ENCODE peak calls at places on chromosomes 2 and 18, in nine cellular contexts. A, P, T, U, Y, V, O, Q and M are unnamed samples. For H3K4me1 and H3K9me3, the result is how much of the 10 kb centered on the place peaks cover.

GRCh38 chr18:24560511-24560981 is 100.1 kb downstream of the HRH4 start:
- DNase-seq in A (no peak), V (peak), U (no peak), Q (no peak), T (no peak), P (peak), Y (no peak), O (no peak), M (no peak)

GRCh38 chr2:130877258-130877657 is 40.5 kb downstream of the ARHGEF4 start:
- DNase-seq in Q (no peak), Y (no peak), U (no peak), A (no peak), T (no peak), V (no peak), O (no peak), P (no peak), M (no peak)

GRCh38 chr2:29370581-29371125 is 255.4 kb downstream of the CLIP4 start:
- DNase-seq in Y (no peak), Q (no peak), A (no peak), P (no peak), T (no peak), V (no peak), U (no peak), O (no peak), M (no peak)

GRCh38 chr18:48022531-48023330 is 92.3 kb upstream of the SMAD2 start:
- DNase-seq in O (no peak), Y (no peak), T (no peak), V (peak), P (peak), A (peak), U (peak), Q (peak), M (no peak)

GRCh38 chr2:71336802-71337201 is 5.2 kb downstream of the ZNF638 start:
- DNase-seq in T (peak), V (peak), Q (no peak), O (no peak), P (no peak), A (peak), U (peak), Y (no peak), M (no peak)

GRCh38 chr2:101718993-101719571 is 21.6 kb downstream of the MAP4K4 start:
- DNase-seq in U (no peak), T (no peak), A (peak), Y (no peak), Q (no peak), O (no peak), P (no peak), V (no peak), M (no peak)

GRCh38 chr18:13446581-13447470 is 228.3 kb downstream of the LDLRAD4 start:
- DNase-seq in O (no peak), Y (no peak), P (no peak), Q (peak), A (no peak), U (peak), T (no peak), V (no peak), M (no peak)

GRCh38 chr18:58102020-58102419 is 58.0 kb downstream of the NEDD4L start:
- DNase-seq in Y (no peak), Q (no peak), O (no peak), U (no peak), P (no peak), T (no peak), A (no peak), V (no peak), M (no peak)

GRCh38 chr2:209578394-209579006 is 154.7 kb downstream of the MAP2 start:
- DNase-seq in T (no peak), U (no peak), P (no peak), O (no peak), V (no peak), A (no peak), Y (no peak), Q (no peak), M (no peak)

GRCh38 chr2:53913721-53914120 is 54.0 kb upstream of the GPR75 start:
- DNase-seq in Y (no peak), P (no peak), A (peak), T (no peak), V (peak), U (no peak), O (peak), Q (no peak), M (no peak)

GRCh38 chr2:203859030-203859854 is 8.3 kb upstream of the CTLA4 start:
- DNase-seq in V (no peak), T (no peak), P (no peak), Q (no peak), U (no peak), A (no peak), Y (no peak), O (no peak), M (no peak)

GRCh38 chr18:36901277-36901701 is 72.4 kb downstream of the KIAA1328 start:
- DNase-seq in Q (no peak), Y (no peak), T (no peak), V (peak), A (peak), P (no peak), U (no peak), O (no peak), M (no peak)

GRCh38 chr18:31275722-31276463 is 42.1 kb upstream of the DSG1 start:
- DNase-seq in Q (peak), O (no peak), P (no peak), V (peak), Y (no peak), T (no peak), U (no peak), A (no peak), M (no peak)

GRCh38 chr2:158815166-158815565 is 20.0 kb downstream of the DAPL1 start:
- DNase-seq in T (no peak), O (no peak), Q (no peak), A (no peak), P (no peak), U (no peak), Y (no peak), V (peak), M (no peak)

GRCh38 chr2:117299451-117299850 is 515.0 kb upstream of the DDX18 start:
- DNase-seq in A (no peak), U (no peak), V (no peak), Y (no peak), Q (no peak), P (no peak), O (no peak), T (no peak), M (no peak)

GRCh38 chr2:19541884-19542283 is 183.5 kb upstream of the OSR1 start:
- DNase-seq in U (no peak), T (no peak), P (no peak), A (no peak), V (no peak), Q (peak), Y (no peak), O (no peak), M (no peak)

GRCh38 chr2:9258953-9259399 is 52.4 kb downstream of the ASAP2 start:
- DNase-seq in Y (no peak), T (no peak), O (no peak), Q (no peak), A (no peak), P (no peak), U (no peak), V (peak), M (peak)

GRCh38 chr18:62187543-62188378 is 706 bp downstream of the RELCH start:
- DNase-seq in O (no peak), V (peak), Q (no peak), T (peak), A (peak), U (peak), Y (peak), P (no peak), M (peak)

GRCh38 chr18:59834267-59834666 is 65.5 kb upstream of the PMAIP1 start:
- DNase-seq in T (no peak), Q (no peak), O (no peak), P (no peak), Y (no peak), V (no peak), U (no peak), A (no peak), M (no peak)

GRCh38 chr2:105798595-105798994 is 53.9 kb downstream of the NCK2 start:
- DNase-seq in U (no peak), Q (no peak), O (no peak), Y (no peak), A (peak), T (no peak), P (no peak), V (no peak), M (no peak)

GRCh38 chr2:190947711-190948251 is 66.2 kb downstream of the STAT1 start:
- DNase-seq in U (peak), Q (peak), A (peak), T (no peak), O (no peak), Y (no peak), V (peak), P (no peak), M (no peak)

GRCh38 chr18:46447792-46448191 is 209.2 kb downstream of the LOXHD1 start:
- DNase-seq in P (no peak), Q (no peak), V (no peak), T (no peak), Y (no peak), O (no peak), U (no peak), A (no peak), M (no peak)

GRCh38 chr2:29253026-29253425 is 137.8 kb downstream of the CLIP4 start:
- DNase-seq in U (no peak), O (no peak), T (no peak), V (no peak), P (no peak), Y (no peak), Q (no peak), A (no peak), M (no peak)

GRCh38 chr2:40716879-40717278 is 265.0 kb upstream of the SLC8A1 start:
- DNase-seq in T (no peak), A (peak), O (no peak), U (no peak), Q (no peak), V (peak), P (peak), Y (no peak), M (peak)

GRCh38 chr2:221243758-221244157 is 328.3 kb downstream of the EPHA4 start:
- DNase-seq in P (no peak), Q (no peak), V (no peak), Y (no peak), T (no peak), A (no peak), O (no peak), U (no peak), M (no peak)

GRCh38 chr18:50186385-50186784 is 8.6 kb downstream of the MYO5B start:
- DNase-seq in Y (no peak), V (no peak), Q (no peak), A (no peak), O (no peak), U (no peak), P (no peak), T (no peak), M (no peak)

GRCh38 chr2:162840598-162841246 is 2.2 kb upstream of the KCNH7 start:
- DNase-seq in T (no peak), V (peak), Y (peak), P (peak), A (peak), O (no peak), Q (peak), U (peak), M (no peak)

GRCh38 chr2:60312618-60313017 is 240.8 kb downstream of the BCL11A start:
- DNase-seq in T (no peak), O (no peak), A (no peak), U (no peak), V (no peak), Y (no peak), P (no peak), Q (no peak), M (no peak)

GRCh38 chr18:77114564-77115391 is 17.8 kb downstream of the MBP start:
- DNase-seq in Y (peak), V (peak), A (peak), O (no peak), Q (peak), P (peak), U (no peak), T (peak), M (peak)

GRCh38 chr2:238259085-238260020 is 19.5 kb upstream of the HES6 start:
- DNase-seq in O (no peak), U (no peak), T (no peak), Y (no peak), P (no peak), A (no peak), V (no peak), Q (no peak), M (peak)

GRCh38 chr2:167181134-167181533 is 292.9 kb downstream of the XIRP2 start:
- DNase-seq in V (peak), T (no peak), Y (no peak), U (no peak), P (no peak), A (peak), O (no peak), Q (no peak), M (no peak)

GRCh38 chr2:220424561-220424960 is 797.1 kb downstream of the SLC4A3 start:
- DNase-seq in Q (no peak), P (no peak), T (no peak), A (peak), V (no peak), O (no peak), U (peak), Y (no peak), M (no peak)

GRCh38 chr18:23215294-23215693 is 80.0 kb downstream of the CABLES1 start:
- DNase-seq in Y (no peak), V (no peak), Q (no peak), P (no peak), A (no peak), O (no peak), U (no peak), T (no peak), M (no peak)

GRCh38 chr18:78407456-78407823 is 572.2 kb upstream of the SALL3 start:
- DNase-seq in O (no peak), V (no peak), U (no peak), A (no peak), T (no peak), Q (no peak), P (no peak), Y (peak), M (no peak)

GRCh38 chr2:160207804-160208661 is 8.0 kb upstream of the ITGB6 start:
- DNase-seq in P (peak), A (peak), V (peak), O (no peak), T (peak), U (no peak), Y (peak), Q (peak), M (peak)

GRCh38 chr2:241310917-241311566 is 4.4 kb downstream of the HDLBP start:
- DNase-seq in O (no peak), Y (no peak), T (no peak), P (no peak), U (no peak), Q (no peak), A (no peak), V (no peak), M (no peak)
- H3K4me1 ChIP-seq in O (under half), Y (under half), T (under half), P (half or more), U (under half), Q (under half), A (under half), V (under half), M (half or more)

GRCh38 chr2:240615409-240615808 is 9.9 kb upstream of the GPR35 start:
- DNase-seq in T (no peak), Q (no peak), U (no peak), P (peak), Y (no peak), V (peak), O (no peak), A (no peak), M (no peak)
- H3K9me3 ChIP-seq in T (under half), Q (under half), U (under half), P (under half), Y (under half), V (under half), O (under half), A (under half), M (under half)

DNA sequence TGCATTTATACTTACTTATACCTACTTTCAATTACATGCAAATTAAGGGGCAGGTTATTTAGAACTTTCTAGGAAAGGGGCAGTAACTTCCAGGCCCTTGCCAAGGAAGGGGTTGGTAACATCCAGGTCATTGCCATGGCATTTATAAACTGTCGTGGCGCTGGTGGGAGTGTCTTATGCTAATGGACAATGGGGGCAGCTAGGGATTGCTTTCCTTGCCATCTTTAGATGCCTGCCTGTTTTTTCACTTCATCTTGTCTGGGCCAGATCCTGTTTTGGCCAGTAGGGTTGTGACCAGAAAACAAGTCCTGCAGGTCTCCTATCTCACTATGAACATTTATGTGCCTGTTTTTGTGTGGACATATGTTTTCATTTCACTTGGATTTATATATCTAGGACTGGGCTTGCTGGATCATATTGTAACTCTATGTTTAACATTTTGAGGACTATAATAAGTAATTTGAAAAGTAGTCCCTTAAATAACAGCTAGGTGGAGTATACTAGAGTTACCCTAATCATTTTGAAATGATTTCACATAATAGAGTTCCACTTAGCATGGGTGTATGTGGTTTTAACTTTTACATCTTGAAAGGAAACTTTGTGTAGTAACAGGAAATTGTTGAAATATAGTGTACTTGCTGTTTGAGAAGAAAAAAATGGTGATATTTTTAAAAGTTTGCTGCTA is 56.1 kb downstream of the LCLAT1 start:
- DNase-seq in U (no peak), T (no peak), P (no peak), V (no peak), A (no peak), Q (no peak), O (no peak), Y (no peak), M (no peak)
- TF ChIP-seq CTCF in U (peak), T (no peak), P (no peak), V (no peak), A (peak), Q (peak), O (no peak), Y (no peak), M (no peak)

DNA sequence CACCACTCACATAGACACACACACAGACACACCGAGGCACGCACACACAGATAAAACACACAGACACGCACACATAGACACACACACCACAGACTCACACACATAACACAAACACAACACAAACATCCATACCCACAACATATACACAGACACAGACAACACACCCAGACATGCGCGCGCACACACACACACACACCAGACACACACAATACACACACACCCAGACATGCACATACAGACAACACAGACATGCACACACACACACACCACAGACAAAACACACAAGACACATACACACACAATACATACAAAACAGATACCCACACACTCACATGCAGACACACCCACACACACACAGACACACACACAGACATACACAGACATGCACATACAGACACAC is 95.4 kb upstream of the SMAD7 start:
- DNase-seq in V (no peak), A (no peak), Q (no peak), T (no peak), O (no peak), Y (no peak), U (no peak), P (no peak), M (no peak)
- H3K4me1 ChIP-seq in V (under half), A (under half), Q (under half), T (under half), O (under half), Y (under half), U (under half), P (under half), M (under half)

GRCh38 chr2:2873450-2873811 is 504.2 kb downstream of the EIPR1 start:
- DNase-seq in Q (no peak), V (no peak), P (no peak), O (no peak), A (no peak), Y (no peak), T (no peak), U (no peak), M (no peak)

GRCh38 chr2:2874805-2875204 is 502.8 kb downstream of the EIPR1 start:
- DNase-seq in A (no peak), O (no peak), U (no peak), P (no peak), Q (no peak), Y (no peak), V (no peak), T (no peak), M (no peak)

GRCh38 chr2:2876350-2877042 is 501.1 kb downstream of the EIPR1 start:
- DNase-seq in Q (no peak), V (no peak), A (no peak), O (no peak), U (no peak), Y (no peak), T (no peak), P (no peak), M (no peak)

GRCh38 chr2:2875831-2876230 is 501.8 kb downstream of the EIPR1 start:
- DNase-seq in P (no peak), V (no peak), Q (no peak), A (no peak), T (no peak), U (no peak), O (no peak), Y (no peak), M (no peak)

DNA sequence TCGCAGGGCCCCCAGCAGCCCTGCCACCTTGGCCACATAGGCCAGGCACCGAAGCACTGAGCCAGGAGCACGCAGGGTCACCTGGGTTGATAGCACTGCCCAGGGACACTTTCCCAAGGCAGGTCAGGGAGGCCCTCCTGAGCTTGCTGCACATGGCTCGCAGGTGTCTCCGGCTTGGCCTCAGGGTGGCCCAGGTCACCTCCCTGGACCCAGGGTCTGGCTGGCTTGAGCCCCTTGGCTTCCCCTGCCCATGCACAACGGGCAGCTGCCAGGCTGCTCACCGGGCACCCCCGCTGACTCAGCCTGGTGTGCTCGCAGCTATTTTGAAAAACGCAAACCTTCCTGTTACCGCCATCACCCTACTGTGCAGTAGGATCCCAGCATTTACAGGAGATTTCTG is 502.3 kb downstream of the EIPR1 start:
- DNase-seq in V (no peak), P (no peak), Q (no peak), O (no peak), A (no peak), T (no peak), U (no peak), Y (no peak), M (no peak)
- H3K9me3 ChIP-seq in V (under half), P (under half), Q (under half), O (under half), A (half or more), T (under half), U (under half), Y (under half), M (under half)

DNA sequence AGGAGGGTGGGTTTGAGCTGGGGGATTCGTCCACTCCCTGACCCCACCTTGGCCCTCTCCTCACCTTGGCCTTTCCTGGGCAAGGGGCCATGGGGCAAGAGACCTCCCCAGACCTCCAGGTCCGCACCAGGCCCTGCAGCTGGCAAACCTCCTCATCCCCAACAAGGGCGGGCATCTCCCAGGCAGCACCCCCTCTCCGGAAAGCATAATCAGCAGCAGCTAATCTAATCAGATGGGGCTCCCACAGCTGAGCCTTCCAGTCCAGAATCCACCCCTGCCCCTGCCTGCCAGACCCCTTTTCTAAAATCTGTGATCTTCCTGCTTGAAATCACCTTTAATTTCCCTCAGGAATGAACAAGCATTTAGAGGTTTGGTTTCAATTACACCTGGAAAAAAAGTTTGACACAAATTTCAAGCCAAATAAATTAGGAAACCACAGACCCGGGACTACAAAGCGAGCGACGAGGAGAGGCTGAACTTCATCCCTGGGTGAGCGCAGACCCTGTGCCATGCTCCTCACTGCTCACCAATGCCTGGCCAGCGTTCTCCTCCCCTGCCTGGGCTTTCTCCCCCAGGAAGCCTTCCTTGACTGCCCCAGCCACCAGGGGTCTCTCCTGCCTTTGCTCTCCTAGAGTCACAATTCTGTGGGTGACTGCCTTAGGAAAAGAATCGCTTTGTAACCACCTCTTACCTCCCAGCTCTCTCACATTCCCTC is 143.0 kb upstream of the MYCN start:
- DNase-seq in P (no peak), Q (no peak), V (no peak), T (no peak), Y (no peak), U (no peak), O (no peak), A (no peak), M (no peak)
- TF ChIP-seq CTCF in P (no peak), Q (peak), V (no peak), T (no peak), Y (no peak), U (peak), O (no peak), A (no peak), M (no peak)

GRCh38 chr2:37658682-37659081 is 12.8 kb downstream of the CDC42EP3 start:
- DNase-seq in U (no peak), Y (no peak), P (no peak), O (no peak), T (no peak), V (no peak), Q (no peak), A (no peak), M (no peak)
- H3K4me1 ChIP-seq in U (under half), Y (under half), P (half or more), O (half or more), T (under half), V (under half), Q (half or more), A (half or more), M (half or more)